ENCODE peak calls at places on chromosomes 7 and 10, in eight cellular contexts. One of them, this sample, is unnamed.

GRCh38 chr7:147276783-147277370 is 1160.3 kb downstream of the CNTNAP2 start:
- DNase-seq in GM12878: no peak
- DNase-seq in GM23338: no peak
- DNase-seq in HCT116: no peak
- DNase-seq in K562: no peak
- DNase-seq in endothelial cell of umbilical vein: no peak
- DNase-seq in HepG2: no peak
- DNase-seq in H1: no peak
- DNase-seq in this sample: no peak

GRCh38 chr7:2037805-2038635 is 194.7 kb downstream of the MAD1L1 start:
- DNase-seq in GM12878: peak; percentile 43
- DNase-seq in GM23338: no peak
- DNase-seq in HCT116: no peak
- DNase-seq in K562: no peak
- DNase-seq in endothelial cell of umbilical vein: peak; percentile 44
- DNase-seq in HepG2: no peak
- DNase-seq in H1: no peak
- DNase-seq in this sample: no peak

GRCh38 chr7:34463830-34464229 is 194.2 kb upstream of the NPSR1 start:
- DNase-seq in GM12878: no peak
- DNase-seq in GM23338: peak; percentile 15
- DNase-seq in HCT116: peak; percentile 42
- DNase-seq in K562: no peak
- DNase-seq in endothelial cell of umbilical vein: no peak
- DNase-seq in HepG2: peak; percentile 11
- DNase-seq in H1: no peak
- DNase-seq in this sample: no peak

GRCh38 chr10:4656576-4657194 is 169.3 kb upstream of the AKR1E2 start:
- DNase-seq in GM12878: no peak
- DNase-seq in GM23338: peak; percentile 84
- DNase-seq in HCT116: peak; percentile 58
- DNase-seq in K562: peak; percentile 42
- DNase-seq in endothelial cell of umbilical vein: peak; percentile 80
- DNase-seq in HepG2: peak; percentile 44
- DNase-seq in H1: no peak
- DNase-seq in this sample: no peak

GRCh38 chr10:71974489-71975011 is 10.4 kb downstream of the CHST3 start:
- DNase-seq in GM12878: no peak
- DNase-seq in GM23338: no peak
- DNase-seq in HCT116: peak; percentile 51
- DNase-seq in K562: no peak
- DNase-seq in endothelial cell of umbilical vein: peak; percentile 45
- DNase-seq in HepG2: no peak
- DNase-seq in H1: no peak
- DNase-seq in this sample: no peak

GRCh38 chr7:54915870-54916598 is 102.8 kb upstream of the EGFR start:
- DNase-seq in GM12878: no peak
- DNase-seq in GM23338: no peak
- DNase-seq in HCT116: no peak
- DNase-seq in K562: no peak
- DNase-seq in endothelial cell of umbilical vein: no peak
- DNase-seq in HepG2: no peak
- DNase-seq in H1: no peak
- DNase-seq in this sample: no peak

GRCh38 chr10:44390585-44391072 is 5.7 kb upstream of the CXCL12 start:
- DNase-seq in GM12878: no peak
- DNase-seq in GM23338: no peak
- DNase-seq in HCT116: no peak
- DNase-seq in K562: no peak
- DNase-seq in endothelial cell of umbilical vein: no peak
- DNase-seq in HepG2: peak; percentile 32
- DNase-seq in H1: no peak
- DNase-seq in this sample: no peak

GRCh38 chr7:114217026-114217425 is 197.6 kb upstream of the FOXP2 start:
- DNase-seq in GM12878: no peak
- DNase-seq in GM23338: peak; percentile 22
- DNase-seq in HCT116: peak; percentile 7
- DNase-seq in K562: no peak
- DNase-seq in endothelial cell of umbilical vein: no peak
- DNase-seq in HepG2: no peak
- DNase-seq in H1: no peak
- DNase-seq in this sample: no peak

GRCh38 chr10:59633063-59633462 is 76.6 kb downstream of the SLC16A9 start:
- DNase-seq in GM12878: no peak
- DNase-seq in GM23338: peak; percentile 17
- DNase-seq in HCT116: no peak
- DNase-seq in K562: peak; percentile 18
- DNase-seq in endothelial cell of umbilical vein: no peak
- DNase-seq in HepG2: no peak
- DNase-seq in H1: no peak
- DNase-seq in this sample: no peak

GRCh38 chr10:688287-688620 is 1.2 kb downstream of the DIP2C start:
- DNase-seq in GM12878: no peak
- DNase-seq in GM23338: no peak
- DNase-seq in HCT116: no peak
- DNase-seq in K562: no peak
- DNase-seq in endothelial cell of umbilical vein: no peak
- DNase-seq in HepG2: no peak
- DNase-seq in H1: no peak
- DNase-seq in this sample: no peak

GRCh38 chr10:3478153-3478552 is 305.6 kb upstream of the PITRM1 start:
- DNase-seq in GM12878: no peak
- DNase-seq in GM23338: no peak
- DNase-seq in HCT116: no peak
- DNase-seq in K562: no peak
- DNase-seq in endothelial cell of umbilical vein: no peak
- DNase-seq in HepG2: no peak
- DNase-seq in H1: no peak
- DNase-seq in this sample: no peak

GRCh38 chr10:92822964-92823363 is 25.4 kb upstream of the EXOC6 start:
- DNase-seq in GM12878: no peak
- DNase-seq in GM23338: no peak
- DNase-seq in HCT116: peak; percentile 41
- DNase-seq in K562: no peak
- DNase-seq in endothelial cell of umbilical vein: peak; percentile 92
- DNase-seq in HepG2: no peak
- DNase-seq in H1: no peak
- DNase-seq in this sample: no peak

DNA sequence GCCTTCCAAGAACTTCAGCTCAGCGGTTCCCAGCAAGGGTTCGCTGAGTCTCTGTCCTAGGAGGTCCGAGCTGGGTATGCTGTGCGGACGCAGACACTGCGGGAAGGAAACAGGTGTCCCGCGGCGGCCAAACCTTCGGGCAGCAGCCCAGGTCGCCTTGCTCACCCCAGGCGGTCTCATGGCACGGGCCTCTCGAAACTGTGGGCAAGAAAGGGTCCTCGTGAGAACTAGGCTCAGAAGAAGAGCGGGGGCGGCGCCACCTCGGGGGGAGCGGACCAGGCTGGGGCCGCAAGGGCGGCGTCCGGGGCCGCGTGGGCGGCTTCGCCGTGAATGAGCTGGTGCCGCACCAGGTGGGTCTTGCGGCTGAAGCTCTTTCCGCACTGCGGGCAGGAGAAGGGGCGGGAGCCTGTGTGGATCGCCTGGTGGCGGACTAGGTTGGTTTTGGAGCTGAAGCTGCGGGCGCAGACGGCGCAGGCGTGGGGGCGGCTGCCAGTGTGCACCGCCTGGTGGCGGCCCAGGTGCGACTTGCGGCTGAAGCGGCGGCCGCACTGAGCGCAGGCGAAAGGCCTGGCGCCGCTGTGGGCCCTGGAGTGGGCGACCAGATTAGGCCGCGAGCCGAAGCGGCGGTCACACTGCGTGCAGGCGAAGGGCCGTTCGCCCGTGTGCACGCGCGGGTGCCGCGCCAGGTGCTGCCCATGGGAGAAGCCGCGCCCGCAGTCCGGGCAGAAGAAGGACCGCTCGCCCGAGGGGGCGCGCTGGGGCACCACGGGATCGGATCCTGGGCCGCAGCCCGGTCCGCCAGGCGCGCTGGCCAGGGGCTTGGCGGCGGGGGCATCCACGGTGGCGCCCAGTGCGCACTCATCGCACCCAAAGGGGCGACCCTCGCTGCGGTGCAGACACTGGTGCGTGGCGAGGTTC is 8.6 kb downstream of the ZNF467 start:
- DNase-seq in GM12878: no peak
- DNase-seq in GM23338: peak; percentile 76
- DNase-seq in HCT116: no peak
- DNase-seq in K562: no peak
- DNase-seq in endothelial cell of umbilical vein: no peak
- DNase-seq in HepG2: no peak
- DNase-seq in H1: peak; percentile 73
- DNase-seq in this sample: no peak
- TF ChIP-seq EZH2 in GM12878: no peak
- TF ChIP-seq EZH2 in GM23338: peak; percentile 96
- TF ChIP-seq EZH2 in HCT116: no peak
- TF ChIP-seq EZH2 in K562: no peak
- TF ChIP-seq EZH2 in endothelial cell of umbilical vein: no peak
- TF ChIP-seq EZH2 in HepG2: no peak
- TF ChIP-seq EZH2 in H1: no peak
- TF ChIP-seq EZH2 in this sample: no peak

GRCh38 chr10:95235676-95236067 is 41.6 kb downstream of the ACSM6 start:
- DNase-seq in GM12878: no peak
- DNase-seq in GM23338: no peak
- DNase-seq in HCT116: no peak
- DNase-seq in K562: no peak
- DNase-seq in endothelial cell of umbilical vein: no peak
- DNase-seq in HepG2: no peak
- DNase-seq in H1: no peak
- DNase-seq in this sample: no peak

GRCh38 chr10:95233377-95234034 is 39.5 kb downstream of the ACSM6 start:
- DNase-seq in GM12878: no peak
- DNase-seq in GM23338: no peak
- DNase-seq in HCT116: no peak
- DNase-seq in K562: no peak
- DNase-seq in endothelial cell of umbilical vein: no peak
- DNase-seq in HepG2: no peak
- DNase-seq in H1: no peak
- DNase-seq in this sample: no peak

GRCh38 chr10:95237376-95238170 is 43.5 kb downstream of the ACSM6 start:
- DNase-seq in GM12878: no peak
- DNase-seq in GM23338: no peak
- DNase-seq in HCT116: no peak
- DNase-seq in K562: no peak
- DNase-seq in endothelial cell of umbilical vein: no peak
- DNase-seq in HepG2: no peak
- DNase-seq in H1: no peak
- DNase-seq in this sample: no peak

GRCh38 chr10:95234951-95235350 is 40.9 kb downstream of the ACSM6 start:
- DNase-seq in GM12878: no peak
- DNase-seq in GM23338: no peak
- DNase-seq in HCT116: no peak
- DNase-seq in K562: no peak
- DNase-seq in endothelial cell of umbilical vein: no peak
- DNase-seq in HepG2: no peak
- DNase-seq in H1: no peak
- DNase-seq in this sample: no peak

DNA sequence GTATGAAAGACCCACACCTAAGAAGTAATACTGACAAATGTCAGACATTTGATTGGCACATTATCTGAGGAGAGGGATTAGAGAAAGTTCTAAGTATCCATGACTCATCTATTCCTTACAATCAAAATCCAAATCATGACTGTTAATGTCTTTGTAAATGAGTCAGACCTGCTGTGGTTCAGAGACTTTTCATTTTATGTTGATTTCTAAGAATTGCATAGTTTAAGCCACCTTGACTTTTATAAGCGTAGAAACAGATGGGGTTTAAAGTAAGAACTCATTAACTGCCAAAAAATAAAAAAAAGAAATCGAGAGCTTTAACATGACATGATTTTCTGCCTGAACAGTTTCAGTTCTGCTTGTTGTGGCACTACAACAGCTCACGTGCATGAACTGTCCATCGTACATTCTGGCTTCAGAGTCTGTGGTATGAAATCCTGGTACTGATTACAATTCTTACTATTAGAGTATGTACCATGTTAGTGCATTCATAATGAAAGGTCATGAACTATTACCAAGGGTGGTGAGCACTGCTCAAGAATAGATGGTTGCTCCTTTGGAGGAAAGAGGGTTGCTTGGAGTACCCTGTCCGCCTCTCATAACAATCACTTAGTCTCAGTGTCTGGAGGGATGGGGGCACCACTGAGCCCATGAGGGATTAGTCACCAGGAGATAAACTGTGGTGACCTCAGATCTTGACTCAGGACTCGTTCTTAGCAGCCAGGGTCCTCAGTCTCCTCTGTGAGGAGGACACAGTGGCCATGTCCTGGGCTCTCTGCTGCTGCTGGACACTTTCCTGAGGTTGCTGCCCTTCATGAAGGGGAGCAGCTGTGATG is 42.2 kb downstream of the ACSM6 start:
- DNase-seq in GM12878: peak; percentile 90
- DNase-seq in GM23338: no peak
- DNase-seq in HCT116: peak; percentile 68
- DNase-seq in K562: no peak
- DNase-seq in endothelial cell of umbilical vein: peak; percentile 42
- DNase-seq in HepG2: no peak
- DNase-seq in H1: no peak
- DNase-seq in this sample: no peak
- TF ChIP-seq POLR2AphosphoS5 in GM12878: no peak
- TF ChIP-seq POLR2AphosphoS5 in GM23338: no peak
- TF ChIP-seq POLR2AphosphoS5 in HCT116: no peak
- TF ChIP-seq POLR2AphosphoS5 in K562: no peak
- TF ChIP-seq POLR2AphosphoS5 in endothelial cell of umbilical vein: no peak
- TF ChIP-seq POLR2AphosphoS5 in HepG2: no peak
- TF ChIP-seq POLR2AphosphoS5 in H1: peak; percentile 38
- TF ChIP-seq POLR2AphosphoS5 in this sample: no peak

GRCh38 chr7:815284-816216 is 16.7 kb upstream of the SUN1 start:
- DNase-seq in GM12878: no peak
- DNase-seq in GM23338: peak; percentile 91
- DNase-seq in HCT116: no peak
- DNase-seq in K562: peak; percentile 37
- DNase-seq in endothelial cell of umbilical vein: peak; percentile 20
- DNase-seq in HepG2: no peak
- DNase-seq in H1: peak; percentile 90
- DNase-seq in this sample: no peak
- H3K27ac ChIP-seq in GM12878: no peak overlapping the region
- H3K27ac ChIP-seq in GM23338: peak overlapping the region; percentile 93
- H3K27ac ChIP-seq in HCT116: peak overlapping the region; percentile 55
- H3K27ac ChIP-seq in K562: no peak overlapping the region
- H3K27ac ChIP-seq in endothelial cell of umbilical vein: no peak overlapping the region
- H3K27ac ChIP-seq in HepG2: peak overlapping the region; percentile 46
- H3K27ac ChIP-seq in H1: peak overlapping the region; percentile 84
- H3K27ac ChIP-seq in this sample: no peak overlapping the region

DNA sequence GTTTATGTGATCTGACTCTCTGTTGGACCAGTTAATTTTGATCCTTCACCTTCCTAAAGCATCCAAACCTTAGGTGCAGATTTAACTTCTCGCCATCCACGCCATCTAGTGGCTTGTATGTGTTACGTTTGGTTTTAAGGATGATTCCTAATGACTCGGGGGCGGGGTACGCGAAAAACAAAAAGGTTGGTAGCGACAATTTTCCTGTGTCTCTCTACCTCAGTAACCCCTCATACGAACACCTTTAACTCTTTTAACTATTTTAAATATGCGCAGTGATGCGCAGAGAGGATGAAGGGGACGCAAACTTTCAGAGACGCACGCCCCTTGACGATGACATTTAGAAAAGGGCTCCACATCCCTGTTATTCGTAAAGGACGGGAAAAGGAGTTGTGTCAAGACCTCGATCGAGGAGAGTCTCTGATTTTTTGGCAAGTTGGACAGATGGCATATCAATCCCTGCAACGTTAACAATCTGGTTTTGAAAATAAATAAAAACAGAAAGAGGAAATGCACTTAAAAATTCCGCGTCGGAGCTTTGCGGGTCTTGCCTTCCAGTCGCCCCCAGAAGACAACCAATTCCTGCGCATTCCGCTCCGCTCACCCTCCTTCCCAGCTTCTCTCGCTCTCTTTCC is 597 bp upstream of the KCND2 start:
- DNase-seq in GM12878: peak; percentile 27
- DNase-seq in GM23338: peak; percentile 92
- DNase-seq in HCT116: peak; percentile 37
- DNase-seq in K562: peak; percentile 60
- DNase-seq in endothelial cell of umbilical vein: peak; percentile 49
- DNase-seq in HepG2: peak; percentile 22
- DNase-seq in H1: peak; percentile 54
- DNase-seq in this sample: peak; percentile 30
- TF ChIP-seq EZH2 in GM12878: no peak
- TF ChIP-seq EZH2 in GM23338: no peak
- TF ChIP-seq EZH2 in HCT116: no peak
- TF ChIP-seq EZH2 in K562: no peak
- TF ChIP-seq EZH2 in endothelial cell of umbilical vein: no peak
- TF ChIP-seq EZH2 in HepG2: no peak
- TF ChIP-seq EZH2 in H1: no peak
- TF ChIP-seq EZH2 in this sample: no peak

This sample was measured in SK-N-MC.